ENCODE peak calls at places on chromosomes 11 and 22, in five cellular contexts. C is stimulated activated CD8-positive, alpha-beta memory T cell treated with anti-CD3 and anti-CD28 coated beads, Interleukin-7, amount 100 ng/mL, for 1 hour; R is effector memory CD4-positive, alpha-beta T cell; H is activated CD4-positive, alpha-beta T cell treated with anti-CD3 and anti-CD28 coated beads, Interleukin-2, amount 50 U/mL, for 48 hours; W is naive thymus-derived CD4-positive, alpha-beta T cell. M is an unnamed sample.

GRCh38 chr11:34266090-34266912 is 91.5 kb downstream of the ABTB2 start:
- DNase-seq in C (no peak), R (no peak), H (no peak), W (no peak), M (peak)

GRCh38 chr11:132116516-132116915 is 746.1 kb downstream of the NTM start:
- DNase-seq in C (no peak), R (no peak), H (no peak), W (no peak), M (no peak)

GRCh38 chr11:2890466-2891241 is 5.1 kb upstream of the CDKN1C start:
- DNase-seq in C (no peak), R (no peak), H (no peak), W (no peak), M (no peak)

GRCh38 chr11:43419460-43419859 is 60.7 kb downstream of the TTC17 start:
- DNase-seq in C (no peak), R (no peak), H (peak), W (peak), M (no peak)

GRCh38 chr22:23485490-23485889 is 94.6 kb downstream of the IGLL1 start:
- DNase-seq in C (no peak), R (no peak), H (no peak), W (no peak), M (no peak)

GRCh38 chr22:21643533-21644357 is 1.6 kb downstream of the SDF2L1 start:
- DNase-seq in C (no peak), R (no peak), H (no peak), W (no peak), M (no peak)

GRCh38 chr11:117715801-117716200 is 81.2 kb downstream of the DSCAML1 start:
- DNase-seq in C (no peak), R (no peak), H (no peak), W (no peak), M (no peak)

GRCh38 chr22:50470491-50470890 is 4.3 kb downstream of the SBF1 start:
- DNase-seq in C (no peak), R (no peak), H (peak), W (no peak), M (no peak)

GRCh38 chr22:47486569-47487312 is 724.3 kb downstream of the TBC1D22A start:
- DNase-seq in C (no peak), R (no peak), H (no peak), W (no peak), M (no peak)

GRCh38 chr11:124878497-124879228 is 13.4 kb downstream of the ROBO3 start:
- DNase-seq in C (no peak), R (no peak), H (no peak), W (no peak), M (no peak)

GRCh38 chr11:27353593-27354358 is 9.2 kb downstream of the CCDC34 start:
- DNase-seq in C (no peak), R (no peak), H (no peak), W (no peak), M (no peak)

GRCh38 chr11:5288108-5288911 is 13.4 kb downstream of the OR51B4 start:
- DNase-seq in C (no peak), R (no peak), H (no peak), W (no peak), M (no peak)

GRCh38 chr11:65884716-65885092 is 3.6 kb downstream of the FIBP start:
- DNase-seq in C (peak), R (peak), H (peak), W (peak), M (no peak)

M was measured in AG09319.